ENCODE peak calls at places on chromosomes 7 and 10, in five cellular contexts. One of them, this sample, is unnamed.

GRCh38 chr10:77002872-77003271 is 634.7 kb downstream of the KCNMA1 start:
- DNase-seq in ascending aorta: no peak
- DNase-seq in NCI-H446: no peak
- DNase-seq in adrenal gland: no peak
- DNase-seq in activated naive CD4-positive, alpha-beta T cell treated with anti-CD3 and anti-CD28 coated beads for 36 hours: no peak
- DNase-seq in this sample: no peak

GRCh38 chr7:23474098-23474828 is 4.0 kb upstream of the IGF2BP3 start:
- DNase-seq in ascending aorta: no peak
- DNase-seq in NCI-H446: peak
- DNase-seq in adrenal gland: no peak
- DNase-seq in activated naive CD4-positive, alpha-beta T cell treated with anti-CD3 and anti-CD28 coated beads for 36 hours: peak
- DNase-seq in this sample: peak

GRCh38 chr7:82742163-82742562 is 298.6 kb upstream of the CACNA2D1 start:
- DNase-seq in ascending aorta: no peak
- DNase-seq in NCI-H446: no peak
- DNase-seq in adrenal gland: no peak
- DNase-seq in activated naive CD4-positive, alpha-beta T cell treated with anti-CD3 and anti-CD28 coated beads for 36 hours: no peak
- DNase-seq in this sample: no peak

GRCh38 chr10:21171936-21172773 is 275.0 kb upstream of the NEBL start:
- DNase-seq in ascending aorta: no peak
- DNase-seq in NCI-H446: no peak
- DNase-seq in adrenal gland: no peak
- DNase-seq in activated naive CD4-positive, alpha-beta T cell treated with anti-CD3 and anti-CD28 coated beads for 36 hours: no peak
- DNase-seq in this sample: no peak

GRCh38 chr10:123166618-123167017 is 12.4 kb downstream of the BUB3 start:
- DNase-seq in ascending aorta: no peak
- DNase-seq in NCI-H446: no peak
- DNase-seq in adrenal gland: no peak
- DNase-seq in activated naive CD4-positive, alpha-beta T cell treated with anti-CD3 and anti-CD28 coated beads for 36 hours: no peak
- DNase-seq in this sample: no peak

GRCh38 chr10:1155791-1156615 is 99.8 kb downstream of the WDR37 start:
- DNase-seq in ascending aorta: no peak
- DNase-seq in NCI-H446: no peak
- DNase-seq in adrenal gland: peak
- DNase-seq in activated naive CD4-positive, alpha-beta T cell treated with anti-CD3 and anti-CD28 coated beads for 36 hours: no peak
- DNase-seq in this sample: no peak

GRCh38 chr10:5297466-5297865 is 67.3 kb upstream of the UCN3 start:
- DNase-seq in ascending aorta: no peak
- DNase-seq in NCI-H446: no peak
- DNase-seq in adrenal gland: peak
- DNase-seq in activated naive CD4-positive, alpha-beta T cell treated with anti-CD3 and anti-CD28 coated beads for 36 hours: peak
- DNase-seq in this sample: peak

GRCh38 chr10:20277820-20278219 is 461.6 kb downstream of the PLXDC2 start:
- DNase-seq in ascending aorta: no peak
- DNase-seq in NCI-H446: no peak
- DNase-seq in adrenal gland: no peak
- DNase-seq in activated naive CD4-positive, alpha-beta T cell treated with anti-CD3 and anti-CD28 coated beads for 36 hours: no peak
- DNase-seq in this sample: no peak

GRCh38 chr10:29795856-29796255 is 161.1 kb upstream of the SVIL start:
- DNase-seq in ascending aorta: no peak
- DNase-seq in NCI-H446: no peak
- DNase-seq in adrenal gland: no peak
- DNase-seq in activated naive CD4-positive, alpha-beta T cell treated with anti-CD3 and anti-CD28 coated beads for 36 hours: no peak
- DNase-seq in this sample: no peak

GRCh38 chr10:102394801-102395676 is 466 bp upstream of the NFKB2 start:
- DNase-seq in ascending aorta: peak
- DNase-seq in NCI-H446: peak
- DNase-seq in adrenal gland: peak
- DNase-seq in activated naive CD4-positive, alpha-beta T cell treated with anti-CD3 and anti-CD28 coated beads for 36 hours: peak
- DNase-seq in this sample: peak

GRCh38 chr10:16828731-16829175 is 11.5 kb upstream of the RSU1 start:
- DNase-seq in ascending aorta: no peak
- DNase-seq in NCI-H446: no peak
- DNase-seq in adrenal gland: peak
- DNase-seq in activated naive CD4-positive, alpha-beta T cell treated with anti-CD3 and anti-CD28 coated beads for 36 hours: no peak
- DNase-seq in this sample: no peak

GRCh38 chr7:29891766-29892165 is 85.5 kb downstream of the WIPF3 start:
- DNase-seq in ascending aorta: no peak
- DNase-seq in NCI-H446: no peak
- DNase-seq in adrenal gland: no peak
- DNase-seq in activated naive CD4-positive, alpha-beta T cell treated with anti-CD3 and anti-CD28 coated beads for 36 hours: no peak
- DNase-seq in this sample: no peak

GRCh38 chr7:47806701-47807103 is 141.6 kb downstream of the PKD1L1 start:
- DNase-seq in ascending aorta: no peak
- DNase-seq in NCI-H446: no peak
- DNase-seq in adrenal gland: peak
- DNase-seq in activated naive CD4-positive, alpha-beta T cell treated with anti-CD3 and anti-CD28 coated beads for 36 hours: no peak
- DNase-seq in this sample: no peak

GRCh38 chr10:97718659-97719142 is 5.2 kb downstream of the MARVELD1 start:
- DNase-seq in ascending aorta: no peak
- DNase-seq in NCI-H446: no peak
- DNase-seq in adrenal gland: peak
- DNase-seq in activated naive CD4-positive, alpha-beta T cell treated with anti-CD3 and anti-CD28 coated beads for 36 hours: no peak
- DNase-seq in this sample: no peak

GRCh38 chr10:72107325-72108003 is 19.1 kb upstream of the SPOCK2 start:
- DNase-seq in ascending aorta: no peak
- DNase-seq in NCI-H446: no peak
- DNase-seq in adrenal gland: no peak
- DNase-seq in activated naive CD4-positive, alpha-beta T cell treated with anti-CD3 and anti-CD28 coated beads for 36 hours: peak
- DNase-seq in this sample: peak

GRCh38 chr10:59805043-59805442 is 51.8 kb upstream of the MRLN start:
- DNase-seq in ascending aorta: no peak
- DNase-seq in NCI-H446: peak
- DNase-seq in adrenal gland: peak
- DNase-seq in activated naive CD4-positive, alpha-beta T cell treated with anti-CD3 and anti-CD28 coated beads for 36 hours: peak
- DNase-seq in this sample: peak

GRCh38 chr7:100584677-100585510 is 1.0 kb downstream of the LRCH4 start:
- DNase-seq in ascending aorta: no peak
- DNase-seq in NCI-H446: no peak
- DNase-seq in adrenal gland: peak
- DNase-seq in activated naive CD4-positive, alpha-beta T cell treated with anti-CD3 and anti-CD28 coated beads for 36 hours: peak
- DNase-seq in this sample: peak

GRCh38 chr10:96292971-96293909 is 11.0 kb upstream of the DNTT start:
- DNase-seq in ascending aorta: no peak
- DNase-seq in NCI-H446: peak
- DNase-seq in adrenal gland: no peak
- DNase-seq in activated naive CD4-positive, alpha-beta T cell treated with anti-CD3 and anti-CD28 coated beads for 36 hours: peak
- DNase-seq in this sample: no peak

GRCh38 chr10:100109670-100110069 is 28.0 kb upstream of the CPN1 start:
- DNase-seq in ascending aorta: no peak
- DNase-seq in NCI-H446: no peak
- DNase-seq in adrenal gland: no peak
- DNase-seq in activated naive CD4-positive, alpha-beta T cell treated with anti-CD3 and anti-CD28 coated beads for 36 hours: peak
- DNase-seq in this sample: peak

GRCh38 chr10:103685880-103686669 is 169.3 kb downstream of the SH3PXD2A start:
- DNase-seq in ascending aorta: no peak
- DNase-seq in NCI-H446: peak
- DNase-seq in adrenal gland: peak
- DNase-seq in activated naive CD4-positive, alpha-beta T cell treated with anti-CD3 and anti-CD28 coated beads for 36 hours: peak
- DNase-seq in this sample: peak

GRCh38 chr10:4532467-4532866 is 293.5 kb upstream of the AKR1E2 start:
- DNase-seq in ascending aorta: no peak
- DNase-seq in NCI-H446: peak
- DNase-seq in adrenal gland: no peak
- DNase-seq in activated naive CD4-positive, alpha-beta T cell treated with anti-CD3 and anti-CD28 coated beads for 36 hours: no peak
- DNase-seq in this sample: no peak

GRCh38 chr7:86559096-86559495 is 84.6 kb upstream of the GRM3 start:
- DNase-seq in ascending aorta: no peak
- DNase-seq in NCI-H446: no peak
- DNase-seq in adrenal gland: no peak
- DNase-seq in activated naive CD4-positive, alpha-beta T cell treated with anti-CD3 and anti-CD28 coated beads for 36 hours: no peak
- DNase-seq in this sample: no peak

GRCh38 chr10:132105302-132105995 is 39.7 kb downstream of the JAKMIP3 start:
- DNase-seq in ascending aorta: no peak
- DNase-seq in NCI-H446: no peak
- DNase-seq in adrenal gland: no peak
- DNase-seq in activated naive CD4-positive, alpha-beta T cell treated with anti-CD3 and anti-CD28 coated beads for 36 hours: no peak
- DNase-seq in this sample: no peak

GRCh38 chr10:76624470-76624869 is 1013.1 kb downstream of the KCNMA1 start:
- DNase-seq in ascending aorta: no peak
- DNase-seq in NCI-H446: no peak
- DNase-seq in adrenal gland: no peak
- DNase-seq in activated naive CD4-positive, alpha-beta T cell treated with anti-CD3 and anti-CD28 coated beads for 36 hours: no peak
- DNase-seq in this sample: no peak

GRCh38 chr7:45007571-45008328 is 7.7 kb downstream of the CCM2 start:
- DNase-seq in ascending aorta: no peak
- DNase-seq in NCI-H446: no peak
- DNase-seq in adrenal gland: no peak
- DNase-seq in activated naive CD4-positive, alpha-beta T cell treated with anti-CD3 and anti-CD28 coated beads for 36 hours: no peak
- DNase-seq in this sample: peak

GRCh38 chr7:140992422-140992821 is 22.3 kb downstream of the MRPS33 start:
- DNase-seq in ascending aorta: no peak
- DNase-seq in NCI-H446: no peak
- DNase-seq in adrenal gland: no peak
- DNase-seq in activated naive CD4-positive, alpha-beta T cell treated with anti-CD3 and anti-CD28 coated beads for 36 hours: no peak
- DNase-seq in this sample: no peak

GRCh38 chr7:36188923-36189322 is 35.9 kb downstream of the EEPD1 start:
- DNase-seq in ascending aorta: no peak
- DNase-seq in NCI-H446: no peak
- DNase-seq in adrenal gland: no peak
- DNase-seq in activated naive CD4-positive, alpha-beta T cell treated with anti-CD3 and anti-CD28 coated beads for 36 hours: no peak
- DNase-seq in this sample: no peak

GRCh38 chr7:54904986-54905385 is 113.8 kb upstream of the EGFR start:
- DNase-seq in ascending aorta: no peak
- DNase-seq in NCI-H446: no peak
- DNase-seq in adrenal gland: no peak
- DNase-seq in activated naive CD4-positive, alpha-beta T cell treated with anti-CD3 and anti-CD28 coated beads for 36 hours: no peak
- DNase-seq in this sample: no peak

GRCh38 chr7:55198634-55199366 is 166.3 kb upstream of the LANCL2 start:
- DNase-seq in ascending aorta: no peak
- DNase-seq in NCI-H446: no peak
- DNase-seq in adrenal gland: no peak
- DNase-seq in activated naive CD4-positive, alpha-beta T cell treated with anti-CD3 and anti-CD28 coated beads for 36 hours: no peak
- DNase-seq in this sample: no peak

GRCh38 chr10:52566471-52567246 is 205.9 kb downstream of the MBL2 start:
- DNase-seq in ascending aorta: no peak
- DNase-seq in NCI-H446: no peak
- DNase-seq in adrenal gland: no peak
- DNase-seq in activated naive CD4-positive, alpha-beta T cell treated with anti-CD3 and anti-CD28 coated beads for 36 hours: no peak
- DNase-seq in this sample: no peak

GRCh38 chr7:50837965-50838364 is 55.3 kb upstream of the GRB10 start:
- DNase-seq in ascending aorta: no peak
- DNase-seq in NCI-H446: no peak
- DNase-seq in adrenal gland: no peak
- DNase-seq in activated naive CD4-positive, alpha-beta T cell treated with anti-CD3 and anti-CD28 coated beads for 36 hours: no peak
- DNase-seq in this sample: no peak

GRCh38 chr7:142898377-142899235 is 13.1 kb upstream of the TRPV6 start:
- DNase-seq in ascending aorta: no peak
- DNase-seq in NCI-H446: no peak
- DNase-seq in adrenal gland: peak
- DNase-seq in activated naive CD4-positive, alpha-beta T cell treated with anti-CD3 and anti-CD28 coated beads for 36 hours: no peak
- DNase-seq in this sample: no peak

GRCh38 chr7:151351967-151352366 is 10.4 kb downstream of the NUB1 start:
- DNase-seq in ascending aorta: no peak
- DNase-seq in NCI-H446: no peak
- DNase-seq in adrenal gland: no peak
- DNase-seq in activated naive CD4-positive, alpha-beta T cell treated with anti-CD3 and anti-CD28 coated beads for 36 hours: peak
- DNase-seq in this sample: peak

GRCh38 chr7:139883814-139884213 is 54.8 kb downstream of the TBXAS1 start:
- DNase-seq in ascending aorta: no peak
- DNase-seq in NCI-H446: no peak
- DNase-seq in adrenal gland: no peak
- DNase-seq in activated naive CD4-positive, alpha-beta T cell treated with anti-CD3 and anti-CD28 coated beads for 36 hours: no peak
- DNase-seq in this sample: no peak

GRCh38 chr7:144517762-144518161 is 114.3 kb upstream of the NOBOX start:
- DNase-seq in ascending aorta: no peak
- DNase-seq in NCI-H446: no peak
- DNase-seq in adrenal gland: no peak
- DNase-seq in activated naive CD4-positive, alpha-beta T cell treated with anti-CD3 and anti-CD28 coated beads for 36 hours: no peak
- DNase-seq in this sample: no peak

This sample was measured in activated CD8-positive, alpha-beta T cell treated with anti-CD3 and anti-CD28 coated beads for 36 hours.